ENCODE peak calls at places on chromosomes 4 and X, in eight cellular contexts. One of them, this sample, is unnamed.

GRCh38 chr4:153509724-153510123 is 43.6 kb downstream of the TMEM131L start:
- DNase-seq in cardiac muscle cell: no peak
- DNase-seq in HCT116: no peak
- DNase-seq in transverse colon: peak
- DNase-seq in nephron progenitor cell: no peak
- DNase-seq in MCF 10A: no peak
- DNase-seq in omental fat pad: no peak
- DNase-seq in tibial nerve: no peak
- DNase-seq in this sample: no peak

GRCh38 chr4:17577660-17578481 is 873 bp downstream of the LAP3 start:
- DNase-seq in nephron progenitor cell: peak
- DNase-seq in HCT116: no peak
- DNase-seq in tibial nerve: no peak
- DNase-seq in MCF 10A: peak
- DNase-seq in cardiac muscle cell: peak
- DNase-seq in transverse colon: peak
- DNase-seq in omental fat pad: peak
- DNase-seq in this sample: peak

GRCh38 chrX:13688772-13689518 is at the start of gene RAB9A:
- DNase-seq in cardiac muscle cell: peak
- DNase-seq in tibial nerve: peak
- DNase-seq in transverse colon: peak
- DNase-seq in nephron progenitor cell: peak
- DNase-seq in MCF 10A: peak
- DNase-seq in omental fat pad: peak
- DNase-seq in HCT116: peak
- DNase-seq in this sample: peak

GRCh38 chr4:86730310-86730709 is 118.9 kb downstream of the SLC10A6 start:
- DNase-seq in nephron progenitor cell: peak
- DNase-seq in cardiac muscle cell: no peak
- DNase-seq in HCT116: no peak
- DNase-seq in omental fat pad: no peak
- DNase-seq in tibial nerve: no peak
- DNase-seq in MCF 10A: no peak
- DNase-seq in transverse colon: no peak
- DNase-seq in this sample: peak

GRCh38 chr4:82599336-82599735 is 37.5 kb upstream of the TMEM150C start:
- DNase-seq in omental fat pad: no peak
- DNase-seq in HCT116: peak
- DNase-seq in MCF 10A: peak
- DNase-seq in tibial nerve: no peak
- DNase-seq in nephron progenitor cell: no peak
- DNase-seq in transverse colon: no peak
- DNase-seq in cardiac muscle cell: no peak
- DNase-seq in this sample: no peak

GRCh38 chrX:12206413-12206812 is 68.1 kb downstream of the FRMPD4 start:
- DNase-seq in HCT116: no peak
- DNase-seq in omental fat pad: no peak
- DNase-seq in transverse colon: no peak
- DNase-seq in nephron progenitor cell: no peak
- DNase-seq in cardiac muscle cell: no peak
- DNase-seq in tibial nerve: no peak
- DNase-seq in MCF 10A: no peak
- DNase-seq in this sample: no peak

GRCh38 chr4:109998867-109999303 is 86.2 kb downstream of the EGF start:
- DNase-seq in HCT116: peak
- DNase-seq in transverse colon: no peak
- DNase-seq in tibial nerve: no peak
- DNase-seq in omental fat pad: no peak
- DNase-seq in MCF 10A: peak
- DNase-seq in cardiac muscle cell: peak
- DNase-seq in nephron progenitor cell: peak
- DNase-seq in this sample: no peak

GRCh38 chr4:182877326-182877883 is 39.8 kb downstream of the DCTD start:
- DNase-seq in nephron progenitor cell: no peak
- DNase-seq in MCF 10A: no peak
- DNase-seq in omental fat pad: no peak
- DNase-seq in cardiac muscle cell: no peak
- DNase-seq in transverse colon: no peak
- DNase-seq in tibial nerve: no peak
- DNase-seq in HCT116: no peak
- DNase-seq in this sample: no peak

GRCh38 chr4:182286035-182286434 is 42.8 kb downstream of the TENM3 start:
- DNase-seq in tibial nerve: no peak
- DNase-seq in transverse colon: no peak
- DNase-seq in cardiac muscle cell: peak
- DNase-seq in omental fat pad: no peak
- DNase-seq in HCT116: no peak
- DNase-seq in nephron progenitor cell: no peak
- DNase-seq in MCF 10A: no peak
- DNase-seq in this sample: no peak

GRCh38 chr4:5821665-5822358 is 71.1 kb downstream of the CRMP1 start:
- DNase-seq in nephron progenitor cell: peak
- DNase-seq in tibial nerve: no peak
- DNase-seq in omental fat pad: no peak
- DNase-seq in cardiac muscle cell: no peak
- DNase-seq in transverse colon: no peak
- DNase-seq in HCT116: peak
- DNase-seq in MCF 10A: no peak
- DNase-seq in this sample: no peak

GRCh38 chrX:68114573-68115199 is 318.6 kb downstream of the OPHN1 start:
- DNase-seq in nephron progenitor cell: no peak
- DNase-seq in omental fat pad: no peak
- DNase-seq in cardiac muscle cell: peak
- DNase-seq in transverse colon: peak
- DNase-seq in MCF 10A: peak
- DNase-seq in tibial nerve: no peak
- DNase-seq in HCT116: no peak
- DNase-seq in this sample: no peak

GRCh38 chrX:49610718-49611310 is 12.0 kb downstream of the GAGE1 start:
- DNase-seq in nephron progenitor cell: no peak
- DNase-seq in HCT116: no peak
- DNase-seq in tibial nerve: no peak
- DNase-seq in transverse colon: no peak
- DNase-seq in MCF 10A: no peak
- DNase-seq in cardiac muscle cell: no peak
- DNase-seq in omental fat pad: no peak
- DNase-seq in this sample: no peak

GRCh38 chrX:11113731-11114130 is 2.6 kb downstream of the HCCS start:
- DNase-seq in HCT116: no peak
- DNase-seq in nephron progenitor cell: no peak
- DNase-seq in omental fat pad: no peak
- DNase-seq in transverse colon: no peak
- DNase-seq in cardiac muscle cell: no peak
- DNase-seq in MCF 10A: no peak
- DNase-seq in tibial nerve: no peak
- DNase-seq in this sample: no peak

GRCh38 chrX:123203772-123204171 is 19.7 kb downstream of the GRIA3 start:
- DNase-seq in tibial nerve: no peak
- DNase-seq in transverse colon: no peak
- DNase-seq in HCT116: no peak
- DNase-seq in MCF 10A: no peak
- DNase-seq in omental fat pad: no peak
- DNase-seq in nephron progenitor cell: no peak
- DNase-seq in cardiac muscle cell: no peak
- DNase-seq in this sample: no peak
- TF ChIP-seq CTCF in tibial nerve: no peak
- TF ChIP-seq CTCF in transverse colon: no peak
- TF ChIP-seq CTCF in HCT116: peak
- TF ChIP-seq CTCF in MCF 10A: peak
- TF ChIP-seq CTCF in omental fat pad: no peak
- TF ChIP-seq CTCF in nephron progenitor cell: no peak
- TF ChIP-seq CTCF in cardiac muscle cell: no peak
- TF ChIP-seq CTCF in this sample: no peak

DNA sequence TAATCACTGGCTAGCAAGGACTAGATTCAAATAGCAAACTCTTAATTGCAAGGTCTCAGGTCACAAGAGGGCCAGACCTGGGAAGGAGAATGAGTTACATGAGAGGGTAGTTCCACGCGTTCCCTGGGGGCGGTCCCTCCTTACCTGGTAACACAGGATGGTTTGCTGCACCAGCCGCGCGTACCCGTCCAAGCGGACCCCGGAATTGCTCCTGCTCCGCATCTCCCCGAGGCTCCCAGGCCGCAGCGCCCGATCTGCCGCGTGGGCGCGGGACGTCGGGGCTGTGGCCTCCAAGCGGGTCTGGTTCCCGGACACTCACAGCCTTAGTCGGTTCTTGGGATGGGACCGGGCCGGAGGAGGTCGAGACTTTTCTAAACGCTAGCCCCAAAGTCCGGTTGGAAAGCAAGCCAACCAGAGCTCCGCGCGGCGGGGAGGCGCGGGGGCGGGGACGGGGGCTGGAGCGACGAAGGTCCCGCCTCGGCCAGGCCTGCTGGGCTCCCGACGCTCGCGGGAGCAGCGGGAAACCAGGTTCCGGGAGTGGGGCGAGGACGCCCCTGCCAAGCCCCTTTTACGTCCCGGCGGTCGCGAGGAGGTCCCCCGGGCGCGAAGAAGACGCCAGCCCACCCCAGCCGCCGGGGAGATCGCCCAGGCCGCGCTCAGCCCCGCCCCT is at the start of gene PHKA2:
- DNase-seq in nephron progenitor cell: no peak
- DNase-seq in omental fat pad: no peak
- DNase-seq in MCF 10A: peak
- DNase-seq in HCT116: no peak
- DNase-seq in transverse colon: peak
- DNase-seq in cardiac muscle cell: no peak
- DNase-seq in tibial nerve: peak
- DNase-seq in this sample: no peak
- TF ChIP-seq CTCF in nephron progenitor cell: no peak
- TF ChIP-seq CTCF in omental fat pad: no peak
- TF ChIP-seq CTCF in MCF 10A: no peak
- TF ChIP-seq CTCF in HCT116: no peak
- TF ChIP-seq CTCF in transverse colon: no peak
- TF ChIP-seq CTCF in cardiac muscle cell: no peak
- TF ChIP-seq CTCF in tibial nerve: no peak
- TF ChIP-seq CTCF in this sample: no peak

GRCh38 chrX:101362757-101363156 is 14.2 kb upstream of the TIMM8A start:
- DNase-seq in HCT116: no peak
- DNase-seq in transverse colon: no peak
- DNase-seq in omental fat pad: no peak
- DNase-seq in MCF 10A: no peak
- DNase-seq in tibial nerve: no peak
- DNase-seq in nephron progenitor cell: no peak
- DNase-seq in cardiac muscle cell: no peak
- DNase-seq in this sample: no peak

GRCh38 chrX:101359966-101360365 is 11.4 kb upstream of the TIMM8A start:
- DNase-seq in transverse colon: no peak
- DNase-seq in HCT116: no peak
- DNase-seq in cardiac muscle cell: no peak
- DNase-seq in omental fat pad: no peak
- DNase-seq in nephron progenitor cell: no peak
- DNase-seq in MCF 10A: no peak
- DNase-seq in tibial nerve: no peak
- DNase-seq in this sample: no peak

GRCh38 chrX:101362116-101362515 is 13.6 kb upstream of the TIMM8A start:
- DNase-seq in transverse colon: no peak
- DNase-seq in cardiac muscle cell: no peak
- DNase-seq in HCT116: no peak
- DNase-seq in nephron progenitor cell: no peak
- DNase-seq in tibial nerve: no peak
- DNase-seq in MCF 10A: no peak
- DNase-seq in omental fat pad: no peak
- DNase-seq in this sample: no peak

DNA sequence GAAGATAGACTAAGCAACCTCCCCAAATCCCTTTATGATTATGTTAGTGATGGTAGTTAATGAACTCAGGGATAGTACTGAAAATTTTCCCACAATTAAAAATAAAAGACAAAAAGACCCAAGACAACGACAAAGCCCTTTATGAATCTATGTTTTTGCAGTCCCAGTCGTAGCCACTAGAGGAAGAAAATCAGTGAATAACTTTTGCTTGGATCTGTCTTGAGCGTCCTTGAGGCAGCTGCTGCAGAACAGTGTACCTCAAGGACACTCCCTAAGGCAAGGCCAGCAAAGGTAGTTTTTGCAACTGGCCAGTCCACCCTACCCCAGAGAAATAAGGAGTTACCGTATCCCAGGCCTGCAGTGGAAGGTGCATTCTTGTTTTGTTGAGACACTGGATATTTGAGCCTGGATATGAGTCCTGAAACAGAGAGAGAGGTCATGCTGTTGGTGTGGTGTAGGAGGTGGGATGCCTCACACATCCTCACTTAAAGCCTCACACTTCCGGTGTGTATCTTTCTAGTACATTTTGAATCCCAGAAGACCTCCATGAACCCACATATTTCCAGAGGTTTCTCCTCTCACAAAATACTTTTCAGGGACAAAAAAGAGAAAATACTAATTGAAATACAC is 8.7 kb upstream of the TIMM8A start:
- DNase-seq in MCF 10A: peak
- DNase-seq in tibial nerve: no peak
- DNase-seq in cardiac muscle cell: peak
- DNase-seq in HCT116: peak
- DNase-seq in transverse colon: no peak
- DNase-seq in omental fat pad: no peak
- DNase-seq in nephron progenitor cell: no peak
- DNase-seq in this sample: no peak
- TF ChIP-seq CTCF in MCF 10A: no peak
- TF ChIP-seq CTCF in tibial nerve: peak
- TF ChIP-seq CTCF in cardiac muscle cell: peak
- TF ChIP-seq CTCF in HCT116: peak
- TF ChIP-seq CTCF in transverse colon: peak
- TF ChIP-seq CTCF in omental fat pad: no peak
- TF ChIP-seq CTCF in nephron progenitor cell: peak
- TF ChIP-seq CTCF in this sample: no peak

DNA sequence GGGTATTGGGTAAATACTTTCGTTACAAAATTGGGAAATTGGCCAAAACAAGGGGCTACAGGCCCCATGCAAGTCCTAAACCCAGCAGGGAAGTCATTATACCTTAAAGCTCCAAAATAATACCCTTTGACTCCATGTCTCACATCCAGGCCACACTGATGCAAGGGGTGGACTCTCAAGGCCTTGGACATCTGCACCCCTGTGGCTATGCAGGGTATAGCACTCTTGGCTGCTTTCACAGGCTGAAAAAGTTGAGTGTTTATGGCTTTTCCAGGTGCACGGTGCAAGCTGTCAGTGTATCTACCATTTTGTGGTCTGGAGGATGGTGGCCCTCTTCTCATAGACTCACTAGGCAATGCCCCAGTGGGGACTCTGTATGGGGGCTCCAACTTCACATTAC is 326.5 kb downstream of the TEX13C start:
- DNase-seq in omental fat pad: no peak
- DNase-seq in HCT116: no peak
- DNase-seq in tibial nerve: no peak
- DNase-seq in nephron progenitor cell: no peak
- DNase-seq in cardiac muscle cell: no peak
- DNase-seq in transverse colon: no peak
- DNase-seq in MCF 10A: no peak
- DNase-seq in this sample: no peak
- TF ChIP-seq CTCF in omental fat pad: no peak
- TF ChIP-seq CTCF in HCT116: no peak
- TF ChIP-seq CTCF in tibial nerve: no peak
- TF ChIP-seq CTCF in nephron progenitor cell: no peak
- TF ChIP-seq CTCF in cardiac muscle cell: no peak
- TF ChIP-seq CTCF in transverse colon: no peak
- TF ChIP-seq CTCF in MCF 10A: peak
- TF ChIP-seq CTCF in this sample: no peak